ENCODE peak calls at places on chromosomes 4 and X, in five cellular contexts. S, W, V, M and L are unnamed samples.

GRCh38 chr4:22029803-22030202 is 81.2 kb upstream of the KCNIP4 start:
- DNase-seq in M (no peak), S (no peak), W (no peak), V (no peak), L (no peak)

GRCh38 chr4:8306511-8307021 is 37.0 kb downstream of the HTRA3 start:
- DNase-seq in M (peak), W (peak), V (no peak), S (peak), L (no peak)

GRCh38 chr4:172725581-172725980 is 443.0 kb upstream of the GALNT7 start:
- DNase-seq in M (peak), V (no peak), W (no peak), S (peak), L (no peak)

GRCh38 chrX:109732780-109733657 is at the start of gene ACSL4:
- DNase-seq in W (peak), M (peak), S (peak), V (peak), L (peak)

GRCh38 chrX:95703696-95704095 is 980.9 kb upstream of the DIAPH2 start:
- DNase-seq in V (no peak), M (no peak), S (no peak), W (no peak), L (no peak)

GRCh38 chr4:11495291-11495690 is 66.6 kb upstream of the HS3ST1 start:
- DNase-seq in S (no peak), V (no peak), W (no peak), M (no peak), L (peak)

GRCh38 chrX:63713510-63713909 is 71.5 kb downstream of the ARHGEF9 start:
- DNase-seq in M (peak), V (no peak), W (no peak), S (no peak), L (no peak)

GRCh38 chr4:41319553-41319952 is 62.8 kb downstream of the UCHL1 start:
- DNase-seq in S (no peak), W (no peak), V (no peak), M (no peak), L (no peak)

GRCh38 chr4:33482773-33483172 is 2761.5 kb downstream of the ARAP2 start:
- DNase-seq in V (no peak), S (no peak), W (no peak), M (no peak), L (no peak)

GRCh38 chr4:145352438-145353145 is 129.1 kb upstream of the SMAD1 start:
- DNase-seq in S (no peak), V (peak), M (no peak), W (no peak), L (peak)

GRCh38 chrX:17475820-17476219 is 100.8 kb downstream of the NHS start:
- DNase-seq in S (no peak), M (peak), W (peak), V (no peak), L (no peak)

GRCh38 chrX:46953597-46953996 is 41.4 kb downstream of the JADE3 start:
- DNase-seq in S (no peak), W (no peak), V (no peak), M (peak), L (no peak)

GRCh38 chr4:165966833-165967232 is 93.8 kb downstream of the TLL1 start:
- DNase-seq in M (no peak), V (no peak), S (no peak), W (no peak), L (no peak)

GRCh38 chrX:50327235-50327634 is 122.7 kb downstream of the CCNB3 start:
- DNase-seq in S (no peak), M (no peak), V (no peak), W (no peak), L (no peak)

GRCh38 chr4:121554377-121554776 is 142.4 kb downstream of the ANXA5 start:
- DNase-seq in M (no peak), V (no peak), W (no peak), S (peak), L (no peak)

GRCh38 chrX:49155243-49155899 is 7.2 kb upstream of the MAGIX start:
- DNase-seq in S (peak), M (peak), W (peak), V (peak), L (peak)

GRCh38 chr4:40316333-40316781 is 18.8 kb upstream of the CHRNA9 start:
- DNase-seq in S (peak), M (peak), V (no peak), W (no peak), L (peak)

GRCh38 chr4:8846864-8847263 is 24.8 kb downstream of the HMX1 start:
- DNase-seq in S (no peak), W (no peak), M (no peak), V (no peak), L (no peak)

GRCh38 chrX:154991039-154991438 is 31.5 kb downstream of the F8 start:
- DNase-seq in V (no peak), W (no peak), M (no peak), S (no peak), L (no peak)

GRCh38 chr4:94695389-94695788 is 62.4 kb upstream of the BMPR1B start:
- DNase-seq in W (no peak), S (no peak), M (no peak), V (no peak), L (no peak)

GRCh38 chr4:84957509-84958420 is 8.7 kb downstream of the WDFY3 start:
- DNase-seq in W (no peak), M (no peak), V (no peak), S (no peak), L (peak)

GRCh38 chrX:118521435-118521834 is 25.8 kb downstream of the DOCK11 start:
- DNase-seq in S (peak), M (peak), V (no peak), W (no peak), L (no peak)

GRCh38 chr4:3525532-3526430 is 6.4 kb downstream of the LRPAP1 start:
- DNase-seq in V (no peak), W (no peak), M (no peak), S (no peak), L (no peak)

GRCh38 chrX:31266172-31267076 is 194.6 kb upstream of the FTHL17 start:
- DNase-seq in W (peak), V (peak), S (no peak), M (peak), L (no peak)

GRCh38 chrX:84259868-84260267 is 71.9 kb upstream of the RPS6KA6 start:
- DNase-seq in W (no peak), V (no peak), S (no peak), M (no peak), L (no peak)

GRCh38 chr4:22348410-22348809 is 167.5 kb downstream of the ADGRA3 start:
- DNase-seq in W (no peak), S (no peak), V (no peak), M (peak), L (no peak)

GRCh38 chr4:20194079-20195013 is 57.4 kb upstream of the SLIT2 start:
- DNase-seq in W (no peak), V (no peak), S (peak), M (peak), L (peak)

GRCh38 chr4:83757121-83757621 is 221.3 kb downstream of the GPAT3 start:
- DNase-seq in W (no peak), V (no peak), M (no peak), S (peak), L (no peak)

GRCh38 chr4:77263247-77263646 is 106.2 kb downstream of the CCNG2 start:
- DNase-seq in W (no peak), S (peak), V (no peak), M (no peak), L (no peak)

GRCh38 chrX:23981222-23981621 is 45.8 kb downstream of the KLHL15 start:
- DNase-seq in V (no peak), S (no peak), W (no peak), M (no peak), L (no peak)

GRCh38 chr4:89653012-89653411 is 183.9 kb downstream of the SNCA start:
- DNase-seq in W (no peak), S (no peak), M (no peak), V (no peak), L (no peak)

GRCh38 chr4:8403173-8403753 is 37.3 kb downstream of the ACOX3 start:
- DNase-seq in M (peak), V (peak), W (peak), S (peak), L (peak)

GRCh38 chr4:146134761-146135160 is 40.8 kb upstream of the LSM6 start:
- DNase-seq in M (peak), W (no peak), V (peak), S (no peak), L (peak)

GRCh38 chr4:44447563-44448504 is 775 bp downstream of the KCTD8 start:
- DNase-seq in M (peak), S (no peak), V (peak), W (peak), L (no peak)

GRCh38 chrX:6574762-6575161 is 39.8 kb upstream of the VCX3A start:
- DNase-seq in M (no peak), W (no peak), S (no peak), V (no peak), L (no peak)

GRCh38 chr4:184802203-184803015 is 23.4 kb downstream of the ACSL1 start:
- DNase-seq in W (peak), M (no peak), S (peak), V (no peak), L (no peak)

GRCh38 chr4:94345267-94345666 is 2.6 kb upstream of the HPGDS start:
- DNase-seq in W (no peak), V (no peak), S (no peak), M (no peak), L (no peak)

GRCh38 chrX:136318166-136318565 is 17.4 kb downstream of the ADGRG4 start:
- DNase-seq in V (no peak), S (no peak), W (no peak), M (no peak), L (no peak)

GRCh38 chr4:25238052-25238451 is 4.2 kb downstream of the PI4K2B start:
- DNase-seq in M (no peak), V (no peak), S (no peak), W (no peak), L (no peak)
- H3K4me3 ChIP-seq in M (no peak), V (no peak), S (no peak), W (no peak), L (no peak)

GRCh38 chrX:106874075-106874474 is 29.1 kb downstream of the RIPPLY1 start:
- DNase-seq in M (peak), S (no peak), V (no peak), W (no peak), L (no peak)
- TF ChIP-seq CTCF in M (peak), S (peak), V (peak), W (peak), L (peak)

GRCh38 chr4:47498899-47499298 is 13.8 kb downstream of the ATP10D start:
- DNase-seq in M (no peak), V (no peak), W (no peak), S (no peak), L (no peak)

GRCh38 chr4:47488706-47489105 is 3.6 kb downstream of the ATP10D start:
- DNase-seq in M (no peak), W (no peak), V (no peak), S (no peak), L (no peak)

GRCh38 chr4:47494124-47494430 is 9.0 kb downstream of the ATP10D start:
- DNase-seq in V (no peak), M (no peak), W (no peak), S (no peak), L (no peak)

GRCh38 chr4:47490550-47490949 is 5.5 kb downstream of the ATP10D start:
- DNase-seq in S (no peak), W (no peak), V (no peak), M (peak), L (no peak)

GRCh38 chr4:47493238-47494123 is 8.4 kb downstream of the ATP10D start:
- DNase-seq in V (no peak), W (no peak), M (no peak), S (no peak), L (no peak)
- H3K4me3 ChIP-seq in V (no peak), W (no peak), M (no peak), S (no peak), L (no peak)

GRCh38 chrX:43949669-43950068 is 23.5 kb downstream of the NDP start:
- DNase-seq in W (no peak), S (no peak), V (peak), M (peak), L (no peak)
- TF ChIP-seq CTCF in W (no peak), S (peak), V (peak), M (peak), L (peak)

GRCh38 chr4:2065106-2065930 is 6.2 kb downstream of the NAT8L start:
- DNase-seq in W (no peak), M (no peak), V (no peak), S (no peak), L (no peak)

GRCh38 chr4:2062808-2063524 is 3.8 kb downstream of the NAT8L start:
- DNase-seq in V (no peak), W (no peak), M (no peak), S (no peak), L (no peak)

GRCh38 chr4:2066011-2066551 is 7.0 kb downstream of the NAT8L start:
- DNase-seq in V (no peak), S (no peak), W (no peak), M (no peak), L (no peak)

GRCh38 chr4:2063557-2064275 is 4.6 kb downstream of the NAT8L start:
- DNase-seq in V (no peak), S (no peak), W (no peak), M (no peak), L (no peak)

DNA sequence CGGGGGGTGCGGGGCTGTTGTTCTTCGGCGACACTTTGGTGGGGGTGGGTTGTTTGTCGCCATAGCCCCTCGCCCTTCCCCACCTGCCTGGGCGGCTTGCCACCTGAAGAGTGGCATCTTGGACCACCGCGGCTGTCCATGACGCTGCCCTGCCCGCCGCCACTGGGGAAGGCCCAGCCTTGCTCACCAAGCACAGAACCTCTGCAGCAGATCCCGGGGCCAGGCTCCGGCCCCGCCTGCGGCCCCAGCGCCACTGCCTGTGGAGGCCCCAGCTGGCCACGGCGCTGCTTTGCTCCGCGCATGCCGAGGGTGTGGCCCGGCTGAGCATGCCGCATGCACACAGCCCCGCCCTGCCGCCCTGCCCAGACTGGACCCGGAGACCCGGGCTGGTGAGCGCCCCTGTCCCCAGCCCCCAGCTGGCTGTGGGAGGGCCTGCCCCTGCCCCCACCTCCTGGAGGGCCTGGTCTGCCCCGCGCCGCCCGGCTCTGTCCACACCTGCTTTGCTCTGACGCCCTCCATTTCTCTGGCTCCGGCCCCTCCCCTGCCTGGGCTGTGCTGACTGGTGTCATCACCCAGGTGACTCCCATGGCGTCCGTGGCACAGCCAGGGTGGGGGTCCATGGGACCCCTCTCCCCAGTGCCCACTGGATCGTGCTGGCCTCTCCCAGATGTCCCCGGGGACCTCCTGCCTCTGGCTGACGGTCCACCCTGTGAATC is 5.3 kb downstream of the NAT8L start:
- DNase-seq in V (no peak), W (no peak), S (no peak), M (no peak), L (no peak)
- H3K4me3 ChIP-seq in V (no peak), W (no peak), S (no peak), M (no peak), L (no peak)

GRCh38 chr4:142567199-142567598 is 278.9 kb downstream of the INPP4B start:
- DNase-seq in W (no peak), M (no peak), V (no peak), S (no peak), L (no peak)
- TF ChIP-seq CTCF in W (no peak), M (no peak), V (no peak), S (no peak), L (no peak)

DNA sequence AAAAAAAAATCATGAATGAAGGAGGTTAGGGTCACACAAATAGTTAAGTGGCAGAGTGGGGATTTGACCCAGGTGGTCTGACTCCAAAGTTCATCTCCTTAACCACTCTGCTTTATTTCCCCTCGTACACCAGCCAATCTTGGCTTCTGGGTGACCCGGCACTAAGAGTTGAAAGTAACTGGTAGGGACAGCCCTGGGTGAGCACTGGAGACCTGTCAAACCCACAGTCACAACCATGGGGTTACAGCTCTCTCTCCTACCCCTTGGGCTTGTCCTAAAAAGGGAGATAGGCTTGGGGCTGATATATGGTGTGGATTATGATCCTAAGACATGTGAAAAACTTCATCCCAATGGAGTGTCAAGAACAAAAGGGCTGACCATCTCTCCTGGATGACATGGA is 12.5 kb downstream of the IGFBP7 start:
- DNase-seq in M (no peak), S (no peak), V (no peak), W (no peak), L (no peak)
- H3K4me3 ChIP-seq in M (no peak), S (no peak), V (no peak), W (no peak), L (no peak)

GRCh38 chrX:5113128-5113527 is 1115.5 kb downstream of the NLGN4X start:
- DNase-seq in M (peak), W (no peak), S (no peak), V (no peak), L (peak)
- TF ChIP-seq CTCF in M (peak), W (no peak), S (no peak), V (peak), L (peak)

DNA sequence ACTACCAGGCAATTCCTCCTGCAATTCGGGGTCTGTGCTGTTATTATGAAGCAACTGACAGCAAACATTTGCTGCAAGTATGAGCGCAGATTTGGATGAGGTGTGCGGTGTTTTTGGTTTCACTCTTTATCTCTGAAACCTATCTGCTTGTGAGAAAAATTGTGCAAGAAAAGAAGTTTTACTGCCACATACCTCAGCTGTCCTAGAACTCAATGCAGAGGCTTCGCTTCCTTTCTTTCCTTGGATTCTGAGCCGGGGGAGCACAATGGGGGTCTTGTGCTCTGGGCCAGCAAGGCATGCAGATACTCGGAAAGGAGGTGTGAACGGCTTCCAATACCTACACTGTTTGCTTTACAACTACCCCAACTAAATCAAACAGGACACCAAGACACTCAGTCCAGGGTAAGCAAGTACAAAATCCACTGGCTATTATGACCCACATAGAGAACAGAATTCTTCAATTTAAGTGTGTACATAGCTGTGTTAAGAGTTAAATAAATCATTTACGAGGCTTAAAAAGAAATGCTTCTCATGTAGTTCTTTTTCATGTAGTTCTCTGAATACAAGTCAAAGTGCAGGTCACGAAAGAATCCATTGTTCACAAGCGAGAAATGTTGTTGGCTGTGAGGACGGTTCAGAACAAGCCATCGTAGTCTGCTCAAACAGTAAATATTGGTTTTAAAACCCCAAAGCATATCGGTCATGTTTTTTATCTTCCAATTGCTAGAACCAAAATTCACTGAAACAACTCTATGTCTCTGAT is 1.1 kb downstream of the SORBS2 start:
- DNase-seq in M (no peak), W (no peak), V (no peak), S (no peak), L (no peak)
- H3K4me3 ChIP-seq in M (peak), W (peak), V (peak), S (no peak), L (peak)